ENCODE peak calls at places on chromosomes 1 and 21, in nine cellular contexts. Q is effector CD4-positive, alpha-beta T cell; N is EH; M is COLO829; B is MV-4-11; U is neural crest cell; R is AML-193; O is G401; A is Daoy. P is an unnamed sample.

GRCh38 chr21:31293986-31294385 is 50.1 kb downstream of the TIAM1 start:
- DNase-seq in R (no peak), B (no peak), N (peak; percentile 83), Q (no peak), A (peak; percentile 92), O (no peak), M (peak; percentile 88), U (no peak), P (peak; percentile 80)

GRCh38 chr1:192104852-192105251 is 53.4 kb upstream of the RGS18 start:
- DNase-seq in O (no peak), U (no peak), A (no peak), R (no peak), M (no peak), B (no peak), Q (no peak), N (peak; percentile 41), P (peak; percentile 50)

GRCh38 chr1:161079436-161080110 is 9.8 kb downstream of the NECTIN4 start:
- DNase-seq in M (no peak), A (no peak), U (no peak), N (no peak), R (no peak), O (no peak), Q (no peak), B (no peak), P (no peak)

GRCh38 chr1:23209765-23210164 is 7.5 kb downstream of the HTR1D start:
- DNase-seq in R (no peak), B (no peak), U (no peak), N (no peak), Q (no peak), M (no peak), A (no peak), O (no peak), P (no peak)

GRCh38 chr1:192445849-192446489 is 129.2 kb downstream of the RGS21 start:
- DNase-seq in R (peak; percentile 47), M (no peak), B (peak; percentile 16), Q (peak; percentile 50), O (peak; percentile 41), U (peak; percentile 69), A (peak; percentile 38), N (peak; percentile 54), P (peak; percentile 69)

GRCh38 chr1:216726435-216726834 is 3.2 kb upstream of the ESRRG start:
- DNase-seq in U (no peak), N (no peak), A (no peak), M (no peak), R (no peak), B (no peak), O (no peak), Q (no peak), P (no peak)

GRCh38 chr1:179036844-179037465 is 11.3 kb downstream of the FAM20B start:
- DNase-seq in B (no peak), N (peak; percentile 64), R (no peak), U (no peak), M (no peak), O (no peak), A (peak; percentile 63), Q (no peak), P (peak; percentile 7)

GRCh38 chr1:84862810-84863251 is 30.2 kb downstream of the LPAR3 start:
- DNase-seq in U (no peak), A (no peak), O (no peak), M (no peak), R (no peak), Q (peak; percentile 12), N (no peak), B (no peak), P (no peak)

GRCh38 chr1:156802421-156802820 is 14.2 kb downstream of the SH2D2A start:
- DNase-seq in Q (no peak), U (no peak), O (no peak), R (no peak), B (no peak), A (no peak), M (no peak), N (no peak), P (no peak)

GRCh38 chr1:82099170-82099569 is 298.4 kb downstream of the ADGRL2 start:
- DNase-seq in M (no peak), R (no peak), O (no peak), B (no peak), U (no peak), A (no peak), N (no peak), Q (no peak), P (no peak)

GRCh38 chr21:45894107-45894810 is 87.3 kb upstream of the COL6A1 start:
- DNase-seq in O (peak; percentile 99), B (no peak), U (no peak), Q (no peak), N (peak; percentile 73), A (no peak), M (peak; percentile 32), R (no peak), P (no peak)

GRCh38 chr1:15848143-15848928 is 829 bp downstream of the SPEN start:
- DNase-seq in Q (peak; percentile 32), M (no peak), N (peak; percentile 50), O (peak; percentile 53), A (peak; percentile 60), R (no peak), U (no peak), B (no peak), P (peak; percentile 48)

GRCh38 chr1:150765229-150765976 is at the start of gene CTSS:
- DNase-seq in N (peak; percentile 21), B (peak; percentile 97), M (no peak), O (no peak), R (peak; percentile 82), A (peak; percentile 19), U (no peak), Q (no peak), P (peak; percentile 44)

GRCh38 chr1:153483776-153484175 is 23.3 kb upstream of the S100A7 start:
- DNase-seq in U (no peak), N (no peak), R (no peak), O (no peak), Q (no peak), A (no peak), B (no peak), M (no peak), P (no peak)

GRCh38 chr1:209831615-209832014 is 3.8 kb downstream of the UTP25 start:
- DNase-seq in U (no peak), B (no peak), M (no peak), Q (no peak), O (no peak), A (no peak), N (peak; percentile 79), R (no peak), P (no peak)

GRCh38 chr1:66535853-66536252 is 1.9 kb downstream of the SGIP1 start:
- DNase-seq in U (no peak), O (peak; percentile 58), M (no peak), A (no peak), B (no peak), Q (no peak), N (no peak), R (no peak), P (no peak)

GRCh38 chr1:234322979-234323378 is 50.3 kb upstream of the COA6 start:
- DNase-seq in M (peak; percentile 41), O (peak; percentile 23), Q (peak; percentile 52), A (peak; percentile 58), B (peak; percentile 37), R (peak; percentile 42), U (peak; percentile 10), N (peak; percentile 18), P (peak; percentile 48)

GRCh38 chr1:171160611-171161354 is 24.3 kb upstream of the FMO2 start:
- DNase-seq in N (no peak), O (no peak), B (no peak), R (no peak), A (no peak), Q (no peak), M (no peak), U (no peak), P (no peak)

GRCh38 chr1:67427947-67428346 is 2.3 kb downstream of the SERBP1 start:
- DNase-seq in U (no peak), O (no peak), A (no peak), R (no peak), M (no peak), Q (no peak), B (no peak), N (no peak), P (no peak)

GRCh38 chr21:45868086-45868485 is 113.5 kb upstream of the COL6A1 start:
- DNase-seq in A (no peak), Q (no peak), B (no peak), N (no peak), U (no peak), M (no peak), R (no peak), O (no peak), P (no peak)